ENCODE peak calls at places on chromosome 12, in six cellular contexts. One of them, this sample, is unnamed.

GRCh38 chr12:68609955-68610434 is 704 bp upstream of the RAP1B start:
- DNase-seq in HT1080: no peak
- DNase-seq in AML-193: peak
- DNase-seq in D721Med: no peak
- DNase-seq in Panc1: no peak
- DNase-seq in memory B cell: no peak
- DNase-seq in this sample: no peak

GRCh38 chr12:94616217-94616729 is 34.1 kb downstream of the TMCC3 start:
- DNase-seq in AML-193: no peak
- DNase-seq in HT1080: peak
- DNase-seq in memory B cell: no peak
- DNase-seq in Panc1: no peak
- DNase-seq in D721Med: no peak
- DNase-seq in this sample: no peak

GRCh38 chr12:12718382-12718761 is 1.2 kb downstream of the CDKN1B start:
- DNase-seq in memory B cell: no peak
- DNase-seq in AML-193: no peak
- DNase-seq in Panc1: no peak
- DNase-seq in HT1080: no peak
- DNase-seq in D721Med: no peak
- DNase-seq in this sample: no peak

GRCh38 chr12:14418526-14418925 is 53.0 kb downstream of the ATF7IP start:
- DNase-seq in HT1080: no peak
- DNase-seq in AML-193: peak
- DNase-seq in memory B cell: no peak
- DNase-seq in Panc1: no peak
- DNase-seq in D721Med: no peak
- DNase-seq in this sample: no peak

GRCh38 chr12:64733857-64734256 is 25.3 kb downstream of the GNS start:
- DNase-seq in D721Med: no peak
- DNase-seq in memory B cell: no peak
- DNase-seq in Panc1: peak
- DNase-seq in AML-193: no peak
- DNase-seq in HT1080: peak
- DNase-seq in this sample: no peak

GRCh38 chr12:52580496-52580895 is 6.9 kb upstream of the KRT74 start:
- DNase-seq in Panc1: no peak
- DNase-seq in memory B cell: no peak
- DNase-seq in AML-193: no peak
- DNase-seq in HT1080: no peak
- DNase-seq in D721Med: no peak
- DNase-seq in this sample: no peak

GRCh38 chr12:13362260-13362841 is 165.8 kb downstream of the EMP1 start:
- DNase-seq in memory B cell: peak
- DNase-seq in HT1080: peak
- DNase-seq in Panc1: peak
- DNase-seq in AML-193: peak
- DNase-seq in D721Med: no peak
- DNase-seq in this sample: peak

GRCh38 chr12:9634177-9634803 is 26.6 kb upstream of the KLRB1 start:
- DNase-seq in AML-193: peak
- DNase-seq in memory B cell: peak
- DNase-seq in Panc1: no peak
- DNase-seq in D721Med: no peak
- DNase-seq in HT1080: peak
- DNase-seq in this sample: peak

GRCh38 chr12:1670815-1671268 is 20.0 kb upstream of the ADIPOR2 start:
- DNase-seq in HT1080: no peak
- DNase-seq in memory B cell: no peak
- DNase-seq in Panc1: no peak
- DNase-seq in D721Med: no peak
- DNase-seq in AML-193: no peak
- DNase-seq in this sample: no peak

GRCh38 chr12:51636581-51636980 is 45.5 kb downstream of the SCN8A start:
- DNase-seq in Panc1: no peak
- DNase-seq in AML-193: peak
- DNase-seq in HT1080: no peak
- DNase-seq in memory B cell: no peak
- DNase-seq in D721Med: no peak
- DNase-seq in this sample: no peak

GRCh38 chr12:65643595-65644386 is 180.5 kb upstream of the HMGA2 start:
- DNase-seq in HT1080: peak
- DNase-seq in memory B cell: no peak
- DNase-seq in Panc1: no peak
- DNase-seq in AML-193: no peak
- DNase-seq in D721Med: no peak
- DNase-seq in this sample: no peak

This sample was measured in HEK293T.